ENCODE peak calls at places on chromosomes 5 and 9, in four cellular contexts. One of them, this sample, is unnamed.

GRCh38 chr9:81389569-81389993 is 299.8 kb downstream of the TLE1 start:
- DNase-seq in thyroid gland: peak; percentile 13
- DNase-seq in GM23338: no peak
- DNase-seq in kidney: no peak
- DNase-seq in this sample: no peak

GRCh38 chr9:128078504-128079434 is 10.7 kb downstream of the SLC25A25 start:
- DNase-seq in thyroid gland: peak; percentile 37
- DNase-seq in GM23338: no peak
- DNase-seq in kidney: no peak
- DNase-seq in this sample: no peak

GRCh38 chr5:11000517-11001353 is 239.7 kb upstream of the DAP start:
- DNase-seq in thyroid gland: no peak
- DNase-seq in GM23338: peak; percentile 23
- DNase-seq in kidney: no peak
- DNase-seq in this sample: no peak

GRCh38 chr9:116156621-116157314 is 3.2 kb downstream of the PAPPA start:
- DNase-seq in thyroid gland: peak; percentile 58
- DNase-seq in GM23338: peak; percentile 74
- DNase-seq in kidney: peak; percentile 81
- DNase-seq in this sample: no peak

GRCh38 chr5:151080620-151081425 is at the start of gene TNIP1:
- DNase-seq in thyroid gland: peak; percentile 94
- DNase-seq in GM23338: peak; percentile 81
- DNase-seq in kidney: peak; percentile 97
- DNase-seq in this sample: no peak

GRCh38 chr5:146878471-146879172 is at the start of gene PPP2R2B:
- DNase-seq in thyroid gland: peak; percentile 53
- DNase-seq in GM23338: peak; percentile 80
- DNase-seq in kidney: peak; percentile 74
- DNase-seq in this sample: peak; percentile 90

GRCh38 chr9:20980713-20981481 is 50.5 kb downstream of the HACD4 start:
- DNase-seq in thyroid gland: peak; percentile 38
- DNase-seq in GM23338: no peak
- DNase-seq in kidney: no peak
- DNase-seq in this sample: no peak

GRCh38 chr5:54212331-54212730 is 98.0 kb downstream of the ARL15 start:
- DNase-seq in thyroid gland: no peak
- DNase-seq in GM23338: no peak
- DNase-seq in kidney: no peak
- DNase-seq in this sample: no peak

GRCh38 chr5:122870219-122870856 is 24.9 kb downstream of the SNX24 start:
- DNase-seq in thyroid gland: no peak
- DNase-seq in GM23338: no peak
- DNase-seq in kidney: no peak
- DNase-seq in this sample: no peak

GRCh38 chr9:79682076-79682736 is 110.4 kb downstream of the TLE4 start:
- DNase-seq in thyroid gland: peak; percentile 22
- DNase-seq in GM23338: no peak
- DNase-seq in kidney: no peak
- DNase-seq in this sample: no peak

GRCh38 chr5:151086905-151087360 is 6.1 kb upstream of the TNIP1 start:
- DNase-seq in thyroid gland: no peak
- DNase-seq in GM23338: no peak
- DNase-seq in kidney: no peak
- DNase-seq in this sample: no peak

GRCh38 chr5:9361835-9362234 is 184.0 kb downstream of the SEMA5A start:
- DNase-seq in thyroid gland: peak; percentile 56
- DNase-seq in GM23338: peak; percentile 95
- DNase-seq in kidney: no peak
- DNase-seq in this sample: no peak

GRCh38 chr5:134594336-134594735 is 38.3 kb downstream of the SAR1B start:
- DNase-seq in thyroid gland: no peak
- DNase-seq in GM23338: no peak
- DNase-seq in kidney: no peak
- DNase-seq in this sample: peak; percentile 57

GRCh38 chr5:73158313-73158712 is 14.7 kb upstream of the TMEM174 start:
- DNase-seq in thyroid gland: peak; percentile 88
- DNase-seq in GM23338: no peak
- DNase-seq in kidney: no peak
- DNase-seq in this sample: no peak
- TF ChIP-seq CTCF in thyroid gland: no peak
- TF ChIP-seq CTCF in GM23338: no peak
- TF ChIP-seq CTCF in kidney: no peak
- TF ChIP-seq CTCF in this sample: no peak

GRCh38 chr5:565782-566445 is 41.7 kb upstream of the SLC9A3 start:
- DNase-seq in thyroid gland: no peak
- DNase-seq in GM23338: peak; percentile 82
- DNase-seq in kidney: peak; percentile 62
- DNase-seq in this sample: peak; percentile 61
- TF ChIP-seq CTCF in thyroid gland: no peak
- TF ChIP-seq CTCF in GM23338: peak; percentile 58
- TF ChIP-seq CTCF in kidney: no peak
- TF ChIP-seq CTCF in this sample: no peak

GRCh38 chr5:17080361-17080760 is 137.1 kb upstream of the BASP1 start:
- DNase-seq in thyroid gland: no peak
- DNase-seq in GM23338: no peak
- DNase-seq in kidney: no peak
- DNase-seq in this sample: no peak

GRCh38 chr5:17079562-17079961 is 137.9 kb upstream of the BASP1 start:
- DNase-seq in thyroid gland: no peak
- DNase-seq in GM23338: no peak
- DNase-seq in kidney: no peak
- DNase-seq in this sample: no peak

GRCh38 chr5:17077447-17078233 is 139.8 kb upstream of the BASP1 start:
- DNase-seq in thyroid gland: no peak
- DNase-seq in GM23338: no peak
- DNase-seq in kidney: no peak
- DNase-seq in this sample: no peak

GRCh38 chr5:17087035-17087434 is 130.4 kb upstream of the BASP1 start:
- DNase-seq in thyroid gland: no peak
- DNase-seq in GM23338: no peak
- DNase-seq in kidney: no peak
- DNase-seq in this sample: no peak

DNA sequence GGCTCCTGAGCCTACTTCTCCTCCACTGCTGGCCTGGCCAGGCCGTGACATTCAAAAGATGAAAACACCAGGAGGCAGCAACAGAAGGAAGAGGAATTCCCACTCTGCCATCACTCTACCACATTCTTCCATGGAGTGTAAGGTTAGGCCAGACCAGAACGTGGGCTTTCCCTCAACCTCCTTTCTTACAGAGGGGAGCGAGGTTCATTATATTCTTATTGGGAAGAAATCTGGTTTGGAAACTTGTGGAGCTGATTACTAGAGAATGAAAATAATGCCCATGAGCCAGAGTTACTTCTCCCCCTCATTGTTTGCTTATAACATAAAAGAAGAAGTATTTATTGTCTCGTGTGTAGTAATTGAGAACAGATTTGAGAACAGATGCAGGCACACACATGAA is 136.3 kb upstream of the BASP1 start:
- DNase-seq in thyroid gland: no peak
- DNase-seq in GM23338: no peak
- DNase-seq in kidney: no peak
- DNase-seq in this sample: no peak
- TF ChIP-seq CTCF in thyroid gland: no peak
- TF ChIP-seq CTCF in GM23338: no peak
- TF ChIP-seq CTCF in kidney: no peak
- TF ChIP-seq CTCF in this sample: peak; percentile 16

GRCh38 chr9:132857031-132857430 is 21.1 kb downstream of the AK8 start:
- DNase-seq in thyroid gland: peak; percentile 44
- DNase-seq in GM23338: no peak
- DNase-seq in kidney: no peak
- DNase-seq in this sample: no peak
- TF ChIP-seq CTCF in thyroid gland: no peak
- TF ChIP-seq CTCF in GM23338: no peak
- TF ChIP-seq CTCF in kidney: no peak
- TF ChIP-seq CTCF in this sample: no peak

GRCh38 chr5:91641730-91642350 is 258.7 kb upstream of the ARRDC3 start:
- DNase-seq in thyroid gland: no peak
- DNase-seq in GM23338: peak; percentile 74
- DNase-seq in kidney: no peak
- DNase-seq in this sample: no peak
- TF ChIP-seq CTCF in thyroid gland: no peak
- TF ChIP-seq CTCF in GM23338: peak; percentile 56
- TF ChIP-seq CTCF in kidney: peak; percentile 19
- TF ChIP-seq CTCF in this sample: peak; percentile 93

GRCh38 chr9:91744114-91744513 is 205.9 kb downstream of the ROR2 start:
- DNase-seq in thyroid gland: no peak
- DNase-seq in GM23338: no peak
- DNase-seq in kidney: no peak
- DNase-seq in this sample: no peak

GRCh38 chr9:91736311-91736710 is 213.7 kb downstream of the ROR2 start:
- DNase-seq in thyroid gland: no peak
- DNase-seq in GM23338: no peak
- DNase-seq in kidney: no peak
- DNase-seq in this sample: no peak

GRCh38 chr9:91741529-91741928 is 208.5 kb downstream of the ROR2 start:
- DNase-seq in thyroid gland: no peak
- DNase-seq in GM23338: no peak
- DNase-seq in kidney: no peak
- DNase-seq in this sample: no peak

GRCh38 chr9:91736898-91737601 is 213.0 kb downstream of the ROR2 start:
- DNase-seq in thyroid gland: no peak
- DNase-seq in GM23338: no peak
- DNase-seq in kidney: no peak
- DNase-seq in this sample: no peak

DNA sequence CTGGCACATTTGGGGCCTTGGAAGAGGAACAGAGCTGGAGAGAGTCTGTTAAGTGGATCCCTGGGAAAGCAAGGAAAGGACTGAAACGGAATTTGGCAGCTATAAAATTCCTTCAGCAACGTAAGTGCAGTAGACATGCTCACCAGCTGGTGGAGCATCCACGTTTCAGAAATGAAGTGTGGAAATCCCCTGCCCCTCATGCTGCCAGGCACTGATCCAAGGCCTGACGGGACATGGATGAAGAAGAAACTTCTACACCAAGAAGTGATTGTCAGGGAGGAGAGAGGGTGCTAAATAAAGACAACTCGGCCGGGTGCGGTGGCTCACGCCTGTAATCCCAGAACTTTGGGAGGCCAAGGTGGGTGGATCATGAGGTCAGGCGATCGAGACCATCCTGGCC is 209.3 kb downstream of the ROR2 start:
- DNase-seq in thyroid gland: peak; percentile 69
- DNase-seq in GM23338: peak; percentile 26
- DNase-seq in kidney: no peak
- DNase-seq in this sample: no peak
- TF ChIP-seq CTCF in thyroid gland: no peak
- TF ChIP-seq CTCF in GM23338: peak; percentile 21
- TF ChIP-seq CTCF in kidney: no peak
- TF ChIP-seq CTCF in this sample: peak; percentile 55

DNA sequence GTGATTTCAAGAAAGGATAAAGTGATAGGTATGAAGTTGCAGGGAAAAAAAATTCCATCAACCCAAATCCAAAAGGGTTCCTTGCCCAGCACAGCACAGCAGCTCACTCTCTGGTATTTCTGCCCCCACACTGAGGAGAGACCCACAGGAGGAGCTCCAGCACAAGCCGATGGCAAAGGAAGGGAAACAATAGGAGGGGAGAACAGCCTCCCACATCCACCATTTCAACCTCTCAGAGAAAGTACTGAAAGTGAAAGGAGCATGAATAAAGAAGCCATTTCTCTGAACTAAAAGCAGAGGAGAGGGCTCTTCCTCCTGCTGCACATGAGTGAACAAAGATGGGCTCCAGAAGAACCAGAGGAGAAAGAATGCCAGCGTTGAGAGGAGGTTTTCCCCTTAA is 54.9 kb upstream of the ZSWIM6 start:
- DNase-seq in thyroid gland: no peak
- DNase-seq in GM23338: peak; percentile 43
- DNase-seq in kidney: no peak
- DNase-seq in this sample: no peak
- TF ChIP-seq CTCF in thyroid gland: no peak
- TF ChIP-seq CTCF in GM23338: peak; percentile 67
- TF ChIP-seq CTCF in kidney: peak; percentile 16
- TF ChIP-seq CTCF in this sample: peak; percentile 65

DNA sequence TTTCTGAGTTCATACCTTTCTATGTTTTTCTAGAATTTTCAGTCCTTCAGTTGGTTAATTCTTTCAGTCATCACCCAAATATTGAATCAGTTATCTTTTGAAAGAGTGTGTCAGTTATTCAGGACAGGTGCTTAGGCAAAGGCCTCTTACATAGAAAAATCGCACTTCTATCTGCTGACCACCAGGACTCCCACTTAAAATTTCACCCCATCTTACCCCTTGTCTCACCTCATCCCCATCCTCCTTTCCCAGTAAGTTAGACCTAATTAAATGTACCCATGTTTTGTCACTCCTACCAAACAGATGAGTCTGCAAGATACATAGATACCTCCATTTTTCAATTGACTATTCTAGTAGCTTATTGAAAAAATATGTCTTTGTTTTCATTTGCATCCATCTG is 159.9 kb upstream of the PIK3R1 start:
- DNase-seq in thyroid gland: no peak
- DNase-seq in GM23338: peak; percentile 15
- DNase-seq in kidney: no peak
- DNase-seq in this sample: no peak
- TF ChIP-seq CTCF in thyroid gland: no peak
- TF ChIP-seq CTCF in GM23338: peak; percentile 17
- TF ChIP-seq CTCF in kidney: no peak
- TF ChIP-seq CTCF in this sample: peak; percentile 12

GRCh38 chr9:15390200-15390599 is 32.5 kb upstream of the SNAPC3 start:
- DNase-seq in thyroid gland: no peak
- DNase-seq in GM23338: no peak
- DNase-seq in kidney: no peak
- DNase-seq in this sample: no peak

GRCh38 chr9:15389636-15390035 is 33.0 kb upstream of the SNAPC3 start:
- DNase-seq in thyroid gland: no peak
- DNase-seq in GM23338: no peak
- DNase-seq in kidney: no peak
- DNase-seq in this sample: no peak

GRCh38 chr9:15386465-15386864 is 36.2 kb upstream of the SNAPC3 start:
- DNase-seq in thyroid gland: no peak
- DNase-seq in GM23338: no peak
- DNase-seq in kidney: no peak
- DNase-seq in this sample: no peak

DNA sequence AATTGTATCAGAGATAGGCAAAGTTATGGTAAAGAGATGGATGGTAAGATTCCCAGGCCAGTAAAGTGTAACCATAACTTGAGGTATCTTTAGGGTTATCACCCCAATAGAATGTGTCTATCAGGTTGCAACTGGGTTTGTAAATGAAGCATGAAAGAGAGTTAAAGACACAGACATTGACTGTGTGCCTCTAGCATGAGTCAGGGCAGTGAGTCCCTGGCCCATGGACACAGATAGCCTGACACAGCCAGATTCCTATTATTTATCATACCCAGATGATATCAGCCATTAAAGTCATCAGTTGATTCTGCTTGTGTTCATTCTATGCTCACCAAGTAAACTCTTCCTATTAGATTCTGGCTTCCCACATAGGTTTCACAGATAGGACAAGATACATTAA is 33.5 kb upstream of the SNAPC3 start:
- DNase-seq in thyroid gland: no peak
- DNase-seq in GM23338: no peak
- DNase-seq in kidney: no peak
- DNase-seq in this sample: no peak
- TF ChIP-seq CTCF in thyroid gland: no peak
- TF ChIP-seq CTCF in GM23338: no peak
- TF ChIP-seq CTCF in kidney: no peak
- TF ChIP-seq CTCF in this sample: no peak